ENCODE peak calls at places on chromosomes 13 and 19, in nine cellular contexts. B, H, X, Q, M, I, V, W and C are unnamed samples.

GRCh38 chr13:20064128-20064527 is 96.7 kb downstream of the GJA3 start:
- DNase-seq in V (no peak), H (no peak), Q (no peak), I (no peak), X (no peak), M (no peak), W (peak), B (peak), C (no peak)

GRCh38 chr19:6737873-6738725 is 719 bp upstream of the GPR108 start:
- DNase-seq in Q (no peak), V (peak), I (peak), X (peak), M (peak), H (peak), B (peak), W (peak), C (no peak)

GRCh38 chr19:38264486-38265212 is at the start of gene SPINT2:
- DNase-seq in M (no peak), X (peak), W (no peak), H (peak), B (no peak), V (peak), I (no peak), Q (peak), C (peak)

GRCh38 chr13:30216111-30216510 is 91.2 kb downstream of the KATNAL1 start:
- DNase-seq in W (peak), B (no peak), M (no peak), I (no peak), X (no peak), V (no peak), Q (peak), H (no peak), C (no peak)

GRCh38 chr19:6536138-6536671 is 5.4 kb downstream of the TNFSF9 start:
- DNase-seq in V (peak), I (peak), X (peak), H (peak), W (peak), B (no peak), M (no peak), Q (peak), C (peak)

GRCh38 chr19:32189956-32190706 is 155.3 kb upstream of the ZNF507 start:
- DNase-seq in M (no peak), H (no peak), V (no peak), B (no peak), Q (no peak), X (no peak), I (no peak), W (no peak), C (no peak)

GRCh38 chr13:31982540-31982939 is 49.0 kb upstream of the FRY start:
- DNase-seq in W (peak), X (no peak), B (peak), Q (no peak), H (no peak), I (peak), M (peak), V (no peak), C (no peak)

GRCh38 chr13:40456397-40456958 is 210.0 kb downstream of the FOXO1 start:
- DNase-seq in X (no peak), H (no peak), W (no peak), Q (no peak), V (no peak), M (no peak), B (no peak), I (no peak), C (no peak)

GRCh38 chr19:10839071-10840050 is 3.3 kb upstream of the TMED1 start:
- DNase-seq in Q (no peak), I (no peak), B (no peak), V (no peak), W (no peak), H (no peak), X (no peak), M (peak), C (no peak)

GRCh38 chr13:38415233-38415632 is 65.6 kb downstream of the UFM1 start:
- DNase-seq in Q (peak), H (no peak), V (no peak), W (no peak), M (no peak), X (no peak), I (no peak), B (no peak), C (no peak)

GRCh38 chr13:51953347-51953746 is 57.9 kb downstream of the ATP7B start:
- DNase-seq in W (no peak), M (no peak), H (no peak), X (no peak), B (no peak), Q (no peak), V (no peak), I (no peak), C (no peak)

GRCh38 chr19:3346677-3347353 is 19.6 kb upstream of the NFIC start:
- DNase-seq in B (peak), H (no peak), V (no peak), M (peak), Q (no peak), I (peak), X (no peak), W (peak), C (no peak)

GRCh38 chr13:96650301-96650886 is 343.9 kb downstream of the OXGR1 start:
- DNase-seq in X (no peak), V (no peak), I (no peak), H (no peak), Q (peak), M (no peak), B (peak), W (peak), C (no peak)

GRCh38 chr19:40650749-40651305 is 39.6 kb downstream of the NUMBL start:
- DNase-seq in I (no peak), V (no peak), X (no peak), W (peak), H (no peak), M (no peak), B (peak), Q (no peak), C (no peak)

GRCh38 chr19:21439372-21439771 is 42.4 kb downstream of the ZNF493 start:
- DNase-seq in I (no peak), H (no peak), X (no peak), Q (no peak), B (peak), V (no peak), W (no peak), M (no peak), C (no peak)

GRCh38 chr19:57171551-57172081 is 4.3 kb upstream of the DUXA start:
- DNase-seq in H (peak), X (no peak), Q (peak), W (peak), M (peak), B (peak), I (peak), V (peak), C (no peak)

GRCh38 chr13:95893861-95894260 is 159.3 kb downstream of the UGGT2 start:
- DNase-seq in B (no peak), X (no peak), V (no peak), H (no peak), I (no peak), Q (peak), M (no peak), W (no peak), C (no peak)

GRCh38 chr19:54266133-54266532 is 9.1 kb upstream of the LILRB5 start:
- DNase-seq in H (peak), M (peak), W (peak), X (peak), B (peak), Q (peak), V (peak), I (peak), C (peak)

GRCh38 chr13:91907398-91907797 is 509.0 kb downstream of the GPC5 start:
- DNase-seq in M (no peak), V (no peak), X (no peak), W (no peak), Q (no peak), B (no peak), H (no peak), I (no peak), C (no peak)

GRCh38 chr13:21054313-21054712 is 7.1 kb downstream of the LATS2 start:
- DNase-seq in V (no peak), Q (no peak), I (no peak), B (no peak), M (no peak), W (peak), X (no peak), H (no peak), C (no peak)

GRCh38 chr13:99658266-99658991 is 157.2 kb downstream of the TM9SF2 start:
- DNase-seq in V (peak), H (peak), M (peak), B (peak), W (peak), X (peak), I (peak), Q (peak), C (peak)

GRCh38 chr19:47006496-47006895 is 13.1 kb upstream of the NPAS1 start:
- DNase-seq in X (no peak), Q (no peak), W (no peak), M (no peak), B (no peak), H (no peak), V (no peak), I (no peak), C (no peak)